ENCODE peak calls at places on chromosomes 16 and 17, in five cellular contexts. One of them, this sample, is unnamed.
A peak's percentile ranks its signal among the peaks of the same experiment; 100 is the strongest.

GRCh38 chr17:43316522-43317142 is 82.2 kb upstream of the ARL4D start:
- DNase-seq in heart right ventricle: no peak
- DNase-seq in kidney: no peak
- DNase-seq in CD8-positive, alpha-beta T cell: no peak
- DNase-seq in A549: no peak
- DNase-seq in this sample: peak; percentile 13

GRCh38 chr16:85132456-85133289 is 20.4 kb upstream of the CIBAR2 start:
- DNase-seq in heart right ventricle: no peak
- DNase-seq in kidney: no peak
- DNase-seq in CD8-positive, alpha-beta T cell: no peak
- DNase-seq in A549: no peak
- DNase-seq in this sample: no peak

GRCh38 chr16:4894276-4895150 is 42.4 kb downstream of the PPL start:
- DNase-seq in heart right ventricle: no peak
- DNase-seq in kidney: no peak
- DNase-seq in CD8-positive, alpha-beta T cell: no peak
- DNase-seq in A549: peak; percentile 39
- DNase-seq in this sample: no peak

GRCh38 chr16:55660026-55660425 is 4.2 kb downstream of the SLC6A2 start:
- DNase-seq in heart right ventricle: no peak
- DNase-seq in kidney: no peak
- DNase-seq in CD8-positive, alpha-beta T cell: no peak
- DNase-seq in A549: no peak
- DNase-seq in this sample: no peak

GRCh38 chr17:72666519-72666874 is 426.0 kb downstream of the SLC39A11 start:
- DNase-seq in heart right ventricle: no peak
- DNase-seq in kidney: no peak
- DNase-seq in CD8-positive, alpha-beta T cell: no peak
- DNase-seq in A549: no peak
- DNase-seq in this sample: no peak

GRCh38 chr17:68381076-68381900 is 76.0 kb downstream of the WIPI1 start:
- DNase-seq in heart right ventricle: no peak
- DNase-seq in kidney: peak; percentile 90
- DNase-seq in CD8-positive, alpha-beta T cell: no peak
- DNase-seq in A549: peak; percentile 84
- DNase-seq in this sample: no peak

GRCh38 chr17:76017481-76018339 is 9.4 kb downstream of the EVPL start:
- DNase-seq in heart right ventricle: no peak
- DNase-seq in kidney: no peak
- DNase-seq in CD8-positive, alpha-beta T cell: no peak
- DNase-seq in A549: no peak
- DNase-seq in this sample: no peak

GRCh38 chr17:64081802-64082799 is 47.8 kb downstream of the ERN1 start:
- DNase-seq in heart right ventricle: no peak
- DNase-seq in kidney: no peak
- DNase-seq in CD8-positive, alpha-beta T cell: no peak
- DNase-seq in A549: peak; percentile 93
- DNase-seq in this sample: no peak

GRCh38 chr16:80656731-80657150 is 115.9 kb downstream of the DYNLRB2 start:
- DNase-seq in heart right ventricle: no peak
- DNase-seq in kidney: no peak
- DNase-seq in CD8-positive, alpha-beta T cell: no peak
- DNase-seq in A549: no peak
- DNase-seq in this sample: no peak

GRCh38 chr17:7014995-7015586 is 2.7 kb downstream of the RNASEK start:
- DNase-seq in heart right ventricle: no peak
- DNase-seq in kidney: no peak
- DNase-seq in CD8-positive, alpha-beta T cell: peak; percentile 62
- DNase-seq in A549: no peak
- DNase-seq in this sample: no peak

GRCh38 chr16:57258226-57258909 is 13.3 kb downstream of the ARL2BP start:
- DNase-seq in heart right ventricle: no peak
- DNase-seq in kidney: peak; percentile 68
- DNase-seq in CD8-positive, alpha-beta T cell: no peak
- DNase-seq in A549: no peak
- DNase-seq in this sample: no peak

GRCh38 chr16:57261806-57262205 is 16.7 kb downstream of the ARL2BP start:
- DNase-seq in heart right ventricle: no peak
- DNase-seq in kidney: peak; percentile 29
- DNase-seq in CD8-positive, alpha-beta T cell: no peak
- DNase-seq in A549: no peak
- DNase-seq in this sample: no peak

GRCh38 chr16:57262841-57263584 is 18.0 kb downstream of the ARL2BP start:
- DNase-seq in heart right ventricle: no peak
- DNase-seq in kidney: peak; percentile 61
- DNase-seq in CD8-positive, alpha-beta T cell: no peak
- DNase-seq in A549: no peak
- DNase-seq in this sample: no peak

GRCh38 chr16:57258910-57259475 is 13.9 kb downstream of the ARL2BP start:
- DNase-seq in heart right ventricle: no peak
- DNase-seq in kidney: no peak
- DNase-seq in CD8-positive, alpha-beta T cell: no peak
- DNase-seq in A549: no peak
- DNase-seq in this sample: no peak

DNA sequence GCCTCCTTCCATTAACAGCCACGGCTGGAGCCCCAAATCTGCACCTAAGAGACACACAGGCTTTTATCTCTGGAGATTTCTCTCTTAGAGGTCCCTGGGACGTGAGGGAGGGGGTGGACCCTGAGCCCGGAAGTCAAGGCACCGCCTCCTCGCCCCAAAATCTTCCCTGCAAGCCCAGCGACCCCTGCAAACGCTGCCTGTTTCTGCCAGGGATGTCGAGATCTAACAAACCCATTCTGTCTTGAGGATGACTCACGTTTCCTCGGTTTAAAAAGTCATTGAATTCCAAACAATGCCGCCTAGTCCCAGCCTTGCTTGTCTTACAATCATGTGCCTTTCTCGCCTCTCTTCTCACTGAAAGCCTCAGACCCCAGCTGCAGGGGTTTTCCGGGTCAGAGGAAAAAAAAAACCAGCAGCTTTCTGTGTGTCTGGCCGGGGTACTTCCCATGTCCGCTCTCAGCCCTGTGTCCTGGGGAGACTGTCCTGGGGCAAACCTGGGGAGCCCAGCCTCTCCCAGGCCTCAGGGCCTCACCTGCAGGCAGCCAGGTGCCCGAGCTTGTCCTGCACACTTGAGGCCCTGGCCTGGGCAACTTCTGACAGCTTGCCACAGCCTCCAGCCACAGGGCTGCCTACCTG is 15.4 kb downstream of the ARL2BP start:
- DNase-seq in heart right ventricle: no peak
- DNase-seq in kidney: peak; percentile 75
- DNase-seq in CD8-positive, alpha-beta T cell: no peak
- DNase-seq in A549: no peak
- DNase-seq in this sample: no peak
- H3K4me3 ChIP-seq in heart right ventricle: no peak overlapping the region
- H3K4me3 ChIP-seq in kidney: no peak overlapping the region
- H3K4me3 ChIP-seq in CD8-positive, alpha-beta T cell: peak overlapping the region; percentile 26
- H3K4me3 ChIP-seq in A549: no peak overlapping the region
- H3K4me3 ChIP-seq in this sample: no peak overlapping the region

DNA sequence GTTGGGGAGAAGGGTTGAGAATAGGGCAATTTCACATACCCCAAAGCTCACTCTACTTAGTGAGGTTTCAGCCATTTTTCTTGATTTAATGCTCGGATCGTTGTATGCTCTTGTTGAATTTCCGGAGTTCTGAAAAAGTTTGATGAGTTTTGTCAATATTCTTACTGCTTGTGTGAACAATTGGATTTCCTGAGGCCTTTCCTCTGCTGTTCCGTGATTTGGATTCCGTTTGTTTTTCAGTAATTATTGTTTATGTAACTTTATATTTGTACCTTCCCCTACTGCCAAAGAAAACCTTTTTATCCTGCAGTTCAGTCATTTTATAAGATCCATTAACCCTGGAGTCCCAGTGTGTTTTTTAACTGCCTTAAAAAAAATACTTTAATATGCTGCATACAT is 62.9 kb downstream of the PHKB start:
- DNase-seq in heart right ventricle: no peak
- DNase-seq in kidney: no peak
- DNase-seq in CD8-positive, alpha-beta T cell: no peak
- DNase-seq in A549: no peak
- DNase-seq in this sample: no peak
- TF ChIP-seq CTCF in heart right ventricle: no peak
- TF ChIP-seq CTCF in kidney: no peak
- TF ChIP-seq CTCF in CD8-positive, alpha-beta T cell: no peak
- TF ChIP-seq CTCF in A549: no peak
- TF ChIP-seq CTCF in this sample: no peak

DNA sequence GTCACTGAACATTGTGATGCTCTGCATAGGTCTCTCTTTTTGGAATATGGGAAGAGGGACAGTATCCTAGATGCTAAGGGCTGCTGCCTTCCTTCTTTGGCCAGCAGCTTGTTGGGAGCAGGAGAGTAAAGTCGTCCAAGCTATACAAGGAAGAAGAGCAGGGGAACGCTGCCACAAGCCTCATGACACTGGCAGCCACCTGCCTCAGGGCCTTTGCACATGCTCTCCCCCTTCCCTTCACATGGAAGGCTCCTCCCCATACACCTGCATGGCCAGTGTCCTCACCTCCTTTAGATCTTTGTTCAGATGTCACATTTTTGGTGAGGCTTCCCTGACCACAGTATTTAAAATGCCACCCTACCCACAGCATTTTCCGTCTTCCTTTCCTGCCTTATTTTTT is 78.1 kb upstream of the CRHR1 start:
- DNase-seq in heart right ventricle: no peak
- DNase-seq in kidney: no peak
- DNase-seq in CD8-positive, alpha-beta T cell: no peak
- DNase-seq in A549: no peak
- DNase-seq in this sample: no peak
- H3K4me1 ChIP-seq in heart right ventricle: no peaks in the 10 kb centered on the region
- H3K4me1 ChIP-seq in kidney: no peaks in the 10 kb centered on the region
- H3K4me1 ChIP-seq in CD8-positive, alpha-beta T cell: no peaks in the 10 kb centered on the region
- H3K4me1 ChIP-seq in A549: peaks cover 32% of the 10 kb centered on the region
- H3K4me1 ChIP-seq in this sample: no peaks in the 10 kb centered on the region

DNA sequence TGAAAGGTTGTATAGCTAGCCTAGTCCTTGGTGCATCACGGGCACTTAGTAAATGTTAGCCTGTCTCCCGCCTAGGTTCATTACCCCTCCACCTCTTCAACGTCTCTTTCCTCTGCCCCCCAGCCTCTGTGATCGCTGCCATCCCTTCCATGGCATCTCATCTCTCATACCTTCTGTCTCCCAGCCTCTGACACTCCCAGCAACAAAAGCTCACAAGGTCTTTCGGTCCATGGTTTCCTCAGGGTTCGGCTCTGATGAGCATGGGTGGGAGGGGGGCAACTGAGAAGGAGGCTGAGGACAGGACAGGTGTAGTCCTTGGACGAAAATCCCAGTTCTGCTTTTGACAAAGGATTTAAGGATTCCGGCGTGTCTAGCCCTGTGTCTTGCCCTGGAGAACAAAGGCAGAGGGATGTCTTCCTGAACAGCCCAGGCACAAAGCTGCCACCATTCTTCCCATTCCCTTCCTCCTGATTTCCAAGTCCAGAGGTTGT is 16.7 kb downstream of the CCR7 start:
- DNase-seq in heart right ventricle: no peak
- DNase-seq in kidney: no peak
- DNase-seq in CD8-positive, alpha-beta T cell: no peak
- DNase-seq in A549: no peak
- DNase-seq in this sample: no peak
- H3K4me3 ChIP-seq in heart right ventricle: no peak overlapping the region
- H3K4me3 ChIP-seq in kidney: no peak overlapping the region
- H3K4me3 ChIP-seq in CD8-positive, alpha-beta T cell: no peak overlapping the region
- H3K4me3 ChIP-seq in A549: no peak overlapping the region
- H3K4me3 ChIP-seq in this sample: no peak overlapping the region

DNA sequence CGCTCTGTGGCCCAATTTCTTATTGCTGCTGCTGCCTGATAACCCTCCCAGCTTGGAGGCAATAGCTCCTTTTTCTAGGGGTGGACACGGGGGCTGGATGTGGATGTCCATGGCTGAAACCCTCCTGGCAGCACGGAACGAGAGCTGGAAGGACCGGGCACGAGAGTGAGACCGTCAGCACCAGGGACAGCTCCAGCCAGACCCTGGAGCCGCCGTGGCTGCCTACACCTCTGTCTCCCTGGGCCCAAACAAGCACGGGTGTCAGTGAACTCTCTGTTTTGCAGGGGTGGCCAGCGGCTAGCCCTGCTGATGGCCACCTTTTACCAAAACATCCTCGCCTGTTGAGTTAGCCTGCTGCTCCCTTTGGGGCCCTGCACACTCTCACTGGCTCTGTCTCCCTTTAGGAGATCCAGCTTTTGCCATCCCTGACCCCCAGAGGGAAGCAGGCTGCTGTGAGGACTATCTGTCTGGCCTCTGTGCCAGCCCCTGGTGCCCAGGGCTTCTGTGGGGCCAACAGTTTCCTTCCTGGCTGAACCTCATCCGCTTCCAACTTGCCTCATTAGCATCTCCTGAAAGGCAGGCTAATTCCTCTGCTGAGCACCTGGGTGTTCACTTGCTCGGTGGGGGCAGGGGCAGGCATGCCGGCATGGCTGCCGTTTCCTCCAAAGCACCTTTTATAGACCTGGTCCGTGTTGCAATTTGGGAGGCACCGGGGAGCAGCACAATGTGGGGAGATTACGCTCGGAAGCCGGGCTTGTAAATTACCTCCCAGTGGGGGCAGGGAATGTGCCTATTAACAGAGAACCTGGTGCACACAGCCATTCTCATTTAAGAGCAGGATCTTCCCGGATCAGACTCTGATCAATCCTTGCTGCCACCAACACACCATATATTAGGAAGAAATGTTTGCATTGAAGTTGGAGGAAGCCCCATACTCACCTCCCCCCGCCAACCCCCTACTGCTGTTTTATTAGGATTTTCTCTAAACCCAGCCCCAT is 118.2 kb downstream of the ENGASE start:
- DNase-seq in heart right ventricle: peak; percentile 48
- DNase-seq in kidney: no peak
- DNase-seq in CD8-positive, alpha-beta T cell: no peak
- DNase-seq in A549: no peak
- DNase-seq in this sample: peak; percentile 49
- TF ChIP-seq CTCF in heart right ventricle: no peak
- TF ChIP-seq CTCF in kidney: no peak
- TF ChIP-seq CTCF in CD8-positive, alpha-beta T cell: no peak
- TF ChIP-seq CTCF in A549: no peak
- TF ChIP-seq CTCF in this sample: no peak

GRCh38 chr17:35235917-35236316 is 7.0 kb upstream of the SLFN5 start:
- DNase-seq in heart right ventricle: no peak
- DNase-seq in kidney: no peak
- DNase-seq in CD8-positive, alpha-beta T cell: no peak
- DNase-seq in A549: no peak
- DNase-seq in this sample: no peak
- H3K4me1 ChIP-seq in heart right ventricle: no peaks in the 10 kb centered on the region
- H3K4me1 ChIP-seq in kidney: no peaks in the 10 kb centered on the region
- H3K4me1 ChIP-seq in CD8-positive, alpha-beta T cell: peaks cover 75% of the 10 kb centered on the region
- H3K4me1 ChIP-seq in A549: peaks cover 5% of the 10 kb centered on the region
- H3K4me1 ChIP-seq in this sample: no peaks in the 10 kb centered on the region

This sample was measured in thyroid gland.